ENCODE peak calls at places on chromosome 15, in four cellular contexts. One of them, this sample, is unnamed. For H3K27me3, the result is how much of the 10 kb centered on the place peaks cover.

GRCh38 chr15:52183562-52184173 is 7.5 kb downstream of the GNB5 start:
- DNase-seq in tibial nerve: peak
- DNase-seq in CD8-positive, alpha-beta T cell: no peak
- DNase-seq in Peyer's patch: peak
- DNase-seq in this sample: no peak

GRCh38 chr15:78049691-78050440 is 27.6 kb downstream of the TBC1D2B start:
- DNase-seq in tibial nerve: no peak
- DNase-seq in CD8-positive, alpha-beta T cell: peak
- DNase-seq in Peyer's patch: peak
- DNase-seq in this sample: no peak

GRCh38 chr15:59794229-59794886 is 105.2 kb upstream of the BNIP2 start:
- DNase-seq in tibial nerve: no peak
- DNase-seq in CD8-positive, alpha-beta T cell: no peak
- DNase-seq in Peyer's patch: no peak
- DNase-seq in this sample: no peak

GRCh38 chr15:76173317-76173834 is 113.6 kb downstream of the TMEM266 start:
- DNase-seq in tibial nerve: no peak
- DNase-seq in CD8-positive, alpha-beta T cell: no peak
- DNase-seq in Peyer's patch: no peak
- DNase-seq in this sample: no peak

GRCh38 chr15:49085696-49086459 is 39.6 kb upstream of the SECISBP2L start:
- DNase-seq in tibial nerve: no peak
- DNase-seq in CD8-positive, alpha-beta T cell: no peak
- DNase-seq in Peyer's patch: no peak
- DNase-seq in this sample: no peak

GRCh38 chr15:42131826-42132806 is 24.3 kb downstream of the PLA2G4F start:
- DNase-seq in tibial nerve: no peak
- DNase-seq in CD8-positive, alpha-beta T cell: no peak
- DNase-seq in Peyer's patch: peak
- DNase-seq in this sample: no peak

GRCh38 chr15:73856458-73857192 is 16.7 kb upstream of the TBC1D21 start:
- DNase-seq in tibial nerve: no peak
- DNase-seq in CD8-positive, alpha-beta T cell: no peak
- DNase-seq in Peyer's patch: no peak
- DNase-seq in this sample: no peak

GRCh38 chr15:96728591-96728990 is 398.1 kb downstream of the NR2F2 start:
- DNase-seq in tibial nerve: no peak
- DNase-seq in CD8-positive, alpha-beta T cell: no peak
- DNase-seq in Peyer's patch: no peak
- DNase-seq in this sample: no peak

GRCh38 chr15:81809543-81809942 is 236.3 kb downstream of the MEX3B start:
- DNase-seq in tibial nerve: no peak
- DNase-seq in CD8-positive, alpha-beta T cell: no peak
- DNase-seq in Peyer's patch: no peak
- DNase-seq in this sample: no peak

GRCh38 chr15:62107561-62108110 is 40.9 kb downstream of the C2CD4A start:
- DNase-seq in tibial nerve: no peak
- DNase-seq in CD8-positive, alpha-beta T cell: no peak
- DNase-seq in Peyer's patch: no peak
- DNase-seq in this sample: no peak

GRCh38 chr15:80585544-80586018 is 109.5 kb upstream of the ABHD17C start:
- DNase-seq in tibial nerve: no peak
- DNase-seq in CD8-positive, alpha-beta T cell: no peak
- DNase-seq in Peyer's patch: no peak
- DNase-seq in this sample: no peak

DNA sequence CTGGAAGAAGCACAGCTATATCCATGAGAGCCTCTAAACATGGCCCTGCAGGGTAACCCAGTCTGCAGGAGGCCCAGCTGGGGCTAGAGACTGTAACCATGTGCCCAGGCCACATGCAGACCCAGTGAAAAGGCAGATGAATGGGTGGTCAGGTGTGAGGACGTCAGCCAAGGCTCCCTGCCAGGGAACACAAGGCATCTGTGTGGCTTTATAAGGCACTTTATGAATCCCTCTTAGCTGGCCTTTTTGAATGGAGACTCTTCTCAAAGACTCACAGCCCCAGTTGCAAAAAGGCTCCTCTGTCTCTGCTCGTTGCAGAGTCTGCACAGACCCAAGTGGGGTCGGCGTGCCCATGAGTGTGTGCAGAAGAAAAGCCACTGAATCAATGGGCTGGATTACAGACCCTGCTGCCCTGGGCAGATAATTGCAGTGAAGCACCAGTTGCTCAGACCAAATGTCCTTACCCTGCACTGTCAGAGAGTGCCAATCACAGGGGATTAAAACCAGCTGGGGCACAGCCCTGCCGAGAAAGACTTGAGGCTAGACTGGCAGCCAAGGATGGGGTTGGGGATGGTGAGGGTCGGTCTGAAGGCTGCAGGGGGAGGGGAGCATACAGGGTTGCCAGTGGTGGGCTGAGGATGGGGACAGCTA is 154.2 kb downstream of the RAB11A start:
- DNase-seq in tibial nerve: no peak
- DNase-seq in CD8-positive, alpha-beta T cell: no peak
- DNase-seq in Peyer's patch: no peak
- DNase-seq in this sample: no peak
- H3K27ac ChIP-seq in tibial nerve: no peak
- H3K27ac ChIP-seq in CD8-positive, alpha-beta T cell: no peak
- H3K27ac ChIP-seq in Peyer's patch: no peak
- H3K27ac ChIP-seq in this sample: no peak

GRCh38 chr15:35496585-35496984 is 49.4 kb downstream of the DPH6 start:
- DNase-seq in tibial nerve: no peak
- DNase-seq in CD8-positive, alpha-beta T cell: no peak
- DNase-seq in Peyer's patch: no peak
- DNase-seq in this sample: no peak
- H3K27me3 ChIP-seq in tibial nerve: under half
- H3K27me3 ChIP-seq in CD8-positive, alpha-beta T cell: under half
- H3K27me3 ChIP-seq in Peyer's patch: under half
- H3K27me3 ChIP-seq in this sample: under half

GRCh38 chr15:29099131-29099880 is 170.3 kb downstream of the NSMCE3 start:
- DNase-seq in tibial nerve: no peak
- DNase-seq in CD8-positive, alpha-beta T cell: no peak
- DNase-seq in Peyer's patch: no peak
- DNase-seq in this sample: no peak
- H3K27ac ChIP-seq in tibial nerve: no peak
- H3K27ac ChIP-seq in CD8-positive, alpha-beta T cell: no peak
- H3K27ac ChIP-seq in Peyer's patch: no peak
- H3K27ac ChIP-seq in this sample: no peak

GRCh38 chr15:68554716-68555347 is 24.0 kb upstream of the CORO2B start:
- DNase-seq in tibial nerve: no peak
- DNase-seq in CD8-positive, alpha-beta T cell: no peak
- DNase-seq in Peyer's patch: no peak
- DNase-seq in this sample: no peak

GRCh38 chr15:68553594-68553993 is 25.2 kb upstream of the CORO2B start:
- DNase-seq in tibial nerve: no peak
- DNase-seq in CD8-positive, alpha-beta T cell: no peak
- DNase-seq in Peyer's patch: no peak
- DNase-seq in this sample: no peak

GRCh38 chr15:68556139-68556990 is 22.4 kb upstream of the CORO2B start:
- DNase-seq in tibial nerve: no peak
- DNase-seq in CD8-positive, alpha-beta T cell: no peak
- DNase-seq in Peyer's patch: no peak
- DNase-seq in this sample: no peak

GRCh38 chr15:68553994-68554715 is 24.6 kb upstream of the CORO2B start:
- DNase-seq in tibial nerve: peak
- DNase-seq in CD8-positive, alpha-beta T cell: peak
- DNase-seq in Peyer's patch: peak
- DNase-seq in this sample: peak

DNA sequence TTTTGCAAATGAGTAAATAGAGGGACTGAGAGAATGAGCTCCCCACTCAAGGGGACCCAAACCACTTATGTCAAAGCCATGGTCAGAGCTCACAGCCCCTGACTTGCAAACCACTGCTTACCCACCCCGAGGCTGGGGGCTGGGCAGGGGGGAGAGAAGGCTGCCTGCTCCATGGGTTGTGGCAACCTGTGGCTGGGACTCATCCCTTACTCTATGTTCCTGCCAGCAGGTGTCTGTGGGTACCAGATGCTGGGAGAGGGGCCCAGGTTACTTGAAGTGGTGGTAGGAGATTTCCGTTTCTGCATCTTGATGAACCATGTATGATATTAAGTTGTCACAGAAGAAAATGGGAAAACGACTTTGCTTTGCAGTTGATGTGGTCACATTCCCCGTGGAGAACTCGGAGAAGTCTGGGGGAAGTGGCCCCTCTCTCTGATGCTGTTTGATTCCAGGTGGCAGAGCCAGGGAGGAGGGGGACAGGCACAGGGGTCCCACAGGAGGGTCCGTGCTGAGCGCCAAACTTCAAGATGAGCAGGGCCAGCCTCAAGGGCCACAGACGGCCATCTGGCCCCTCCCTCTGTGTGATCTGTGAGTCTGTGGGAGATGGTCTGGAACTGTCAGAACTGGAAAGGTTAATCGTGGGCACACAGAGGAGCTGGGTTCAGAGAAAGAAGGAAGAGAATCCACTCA is 23.3 kb upstream of the CORO2B start:
- DNase-seq in tibial nerve: no peak
- DNase-seq in CD8-positive, alpha-beta T cell: no peak
- DNase-seq in Peyer's patch: no peak
- DNase-seq in this sample: no peak
- H3K27me3 ChIP-seq in tibial nerve: under half
- H3K27me3 ChIP-seq in CD8-positive, alpha-beta T cell: under half
- H3K27me3 ChIP-seq in Peyer's patch: under half
- H3K27me3 ChIP-seq in this sample: under half

GRCh38 chr15:90145761-90146160 is 43.5 kb upstream of the IDH2 start:
- DNase-seq in tibial nerve: no peak
- DNase-seq in CD8-positive, alpha-beta T cell: no peak
- DNase-seq in Peyer's patch: no peak
- DNase-seq in this sample: no peak
- H3K27ac ChIP-seq in tibial nerve: no peak
- H3K27ac ChIP-seq in CD8-positive, alpha-beta T cell: no peak
- H3K27ac ChIP-seq in Peyer's patch: no peak
- H3K27ac ChIP-seq in this sample: no peak

GRCh38 chr15:58066042-58066867 is 744 bp upstream of the ALDH1A2 start:
- DNase-seq in tibial nerve: peak
- DNase-seq in CD8-positive, alpha-beta T cell: peak
- DNase-seq in Peyer's patch: no peak
- DNase-seq in this sample: no peak
- H3K27me3 ChIP-seq in tibial nerve: half or more
- H3K27me3 ChIP-seq in CD8-positive, alpha-beta T cell: under half
- H3K27me3 ChIP-seq in Peyer's patch: under half
- H3K27me3 ChIP-seq in this sample: under half

GRCh38 chr15:85500729-85501128 is 120.3 kb downstream of the AKAP13 start:
- DNase-seq in tibial nerve: no peak
- DNase-seq in CD8-positive, alpha-beta T cell: no peak
- DNase-seq in Peyer's patch: no peak
- DNase-seq in this sample: no peak
- H3K27ac ChIP-seq in tibial nerve: no peak
- H3K27ac ChIP-seq in CD8-positive, alpha-beta T cell: no peak
- H3K27ac ChIP-seq in Peyer's patch: no peak
- H3K27ac ChIP-seq in this sample: no peak

GRCh38 chr15:69099976-69100375 is 60.5 kb upstream of the GLCE start:
- DNase-seq in tibial nerve: no peak
- DNase-seq in CD8-positive, alpha-beta T cell: no peak
- DNase-seq in Peyer's patch: no peak
- DNase-seq in this sample: no peak

GRCh38 chr15:69096197-69096596 is 64.2 kb upstream of the GLCE start:
- DNase-seq in tibial nerve: no peak
- DNase-seq in CD8-positive, alpha-beta T cell: no peak
- DNase-seq in Peyer's patch: no peak
- DNase-seq in this sample: no peak

GRCh38 chr15:69095280-69095679 is 65.2 kb upstream of the GLCE start:
- DNase-seq in tibial nerve: no peak
- DNase-seq in CD8-positive, alpha-beta T cell: no peak
- DNase-seq in Peyer's patch: no peak
- DNase-seq in this sample: no peak

GRCh38 chr15:69100821-69101220 is 59.6 kb upstream of the GLCE start:
- DNase-seq in tibial nerve: no peak
- DNase-seq in CD8-positive, alpha-beta T cell: no peak
- DNase-seq in Peyer's patch: no peak
- DNase-seq in this sample: no peak

GRCh38 chr15:69098688-69099087 is 61.7 kb upstream of the GLCE start:
- DNase-seq in tibial nerve: no peak
- DNase-seq in CD8-positive, alpha-beta T cell: no peak
- DNase-seq in Peyer's patch: no peak
- DNase-seq in this sample: no peak
- H3K27me3 ChIP-seq in tibial nerve: under half
- H3K27me3 ChIP-seq in CD8-positive, alpha-beta T cell: under half
- H3K27me3 ChIP-seq in Peyer's patch: under half
- H3K27me3 ChIP-seq in this sample: under half

This sample was measured in CD8-positive, alpha-beta memory T cell.